ENCODE peak calls at places on chromosome 19, in nine cellular contexts. C is brain microvascular endothelial cell; W is hepatic stellate cell; Z is NCI-H1694 treated with DMSO at 0.1 percent for 48 hours; V is mesothelial cell of epicardium; Y is activated naive CD4-positive, alpha-beta T cell; M is tibial artery; H is breast epithelium; U is activated CD4-positive, CD25-positive, alpha-beta regulatory T cell treated with anti-CD3 and anti-CD28 coated beads, Interleukin-2, amount 50 U/mL, for 16 hours. A is an unnamed sample.

GRCh38 chr19:1445185-1445931 is 4.6 kb upstream of the APC2 start:
- DNase-seq in C (peak), W (peak), Z (peak), V (peak), Y (peak), M (peak), H (no peak), U (peak), A (peak)

GRCh38 chr19:18496167-18496979 is 25.5 kb downstream of the ELL start:
- DNase-seq in C (peak), W (peak), Z (no peak), V (no peak), Y (no peak), M (no peak), H (no peak), U (no peak), A (peak)

GRCh38 chr19:27962260-27962659 is 1250.7 kb downstream of the UQCRFS1 start:
- DNase-seq in C (peak), W (no peak), Z (no peak), V (no peak), Y (no peak), M (no peak), H (no peak), U (no peak), A (no peak)

GRCh38 chr19:53874384-53874995 is 6.8 kb downstream of the MYADM start:
- DNase-seq in C (no peak), W (no peak), Z (no peak), V (no peak), Y (no peak), M (no peak), H (no peak), U (no peak), A (no peak)

GRCh38 chr19:27794444-27795042 is 1418.4 kb downstream of the UQCRFS1 start:
- DNase-seq in C (peak), W (peak), Z (no peak), V (no peak), Y (no peak), M (no peak), H (no peak), U (no peak), A (peak)

GRCh38 chr19:13122275-13122878 is 4.3 kb downstream of the NACC1 start:
- DNase-seq in C (peak), W (no peak), Z (no peak), V (no peak), Y (no peak), M (no peak), H (no peak), U (no peak), A (no peak)

GRCh38 chr19:16778796-16779411 is 50.3 kb upstream of the SIN3B start:
- DNase-seq in C (peak), W (peak), Z (no peak), V (no peak), Y (no peak), M (peak), H (no peak), U (peak), A (peak)

GRCh38 chr19:12703056-12703455 is 6.6 kb upstream of the FBXW9 start:
- DNase-seq in C (no peak), W (peak), Z (peak), V (no peak), Y (no peak), M (no peak), H (no peak), U (no peak), A (peak)

GRCh38 chr19:35841961-35842595 is 10.2 kb downstream of the NPHS1 start:
- DNase-seq in C (no peak), W (no peak), Z (no peak), V (no peak), Y (no peak), M (no peak), H (no peak), U (no peak), A (no peak)

GRCh38 chr19:40322271-40322610 is 26.0 kb downstream of the C19orf47 start:
- DNase-seq in C (peak), W (peak), Z (no peak), V (no peak), Y (no peak), M (no peak), H (no peak), U (no peak), A (no peak)

GRCh38 chr19:6378498-6378897 is 2.8 kb upstream of the PSPN start:
- DNase-seq in C (no peak), W (no peak), Z (no peak), V (no peak), Y (no peak), M (no peak), H (no peak), U (no peak), A (no peak)

GRCh38 chr19:11096210-11096841 is 7.1 kb downstream of the LDLR start:
- DNase-seq in C (peak), W (no peak), Z (no peak), V (no peak), Y (no peak), M (peak), H (no peak), U (no peak), A (peak)

GRCh38 chr19:6876790-6877189 is 10.6 kb upstream of the ADGRE1 start:
- DNase-seq in C (no peak), W (no peak), Z (no peak), V (no peak), Y (no peak), M (no peak), H (no peak), U (no peak), A (no peak)

GRCh38 chr19:10419646-10420443 is 493 bp upstream of the PDE4A start:
- DNase-seq in C (peak), W (peak), Z (peak), V (peak), Y (no peak), M (no peak), H (no peak), U (no peak), A (peak)

GRCh38 chr19:2765376-2765775 is 17.7 kb downstream of the SGTA start:
- DNase-seq in C (no peak), W (no peak), Z (no peak), V (no peak), Y (no peak), M (no peak), H (no peak), U (no peak), A (no peak)

GRCh38 chr19:43692882-43693281 is 22.9 kb upstream of the PLAUR start:
- DNase-seq in C (no peak), W (no peak), Z (no peak), V (no peak), Y (no peak), M (no peak), H (no peak), U (no peak), A (no peak)

GRCh38 chr19:7527516-7528191 is 5.2 kb downstream of the MCOLN1 start:
- DNase-seq in C (no peak), W (no peak), Z (no peak), V (no peak), Y (no peak), M (peak), H (no peak), U (no peak), A (no peak)

GRCh38 chr19:55257461-55258411 is 1.1 kb downstream of the PPP6R1 start:
- DNase-seq in C (peak), W (peak), Z (no peak), V (peak), Y (no peak), M (no peak), H (no peak), U (no peak), A (peak)

GRCh38 chr19:58558066-58558622 is at the start of gene UBE2M:
- DNase-seq in C (no peak), W (no peak), Z (no peak), V (no peak), Y (no peak), M (peak), H (no peak), U (no peak), A (no peak)

GRCh38 chr19:19280561-19280960 is 7.5 kb upstream of the TM6SF2 start:
- DNase-seq in C (no peak), W (no peak), Z (peak), V (no peak), Y (no peak), M (no peak), H (no peak), U (no peak), A (peak)

GRCh38 chr19:33487901-33488817 is 33.4 kb downstream of the PEPD start:
- DNase-seq in C (no peak), W (no peak), Z (no peak), V (no peak), Y (no peak), M (no peak), H (no peak), U (no peak), A (no peak)

GRCh38 chr19:54154603-54155345 is 4.7 kb downstream of the LENG1 start:
- DNase-seq in C (no peak), W (peak), Z (no peak), V (no peak), Y (peak), M (no peak), H (no peak), U (no peak), A (peak)

GRCh38 chr19:46745521-46746280 is at the start of gene FKRP:
- DNase-seq in C (no peak), W (peak), Z (no peak), V (no peak), Y (no peak), M (no peak), H (no peak), U (no peak), A (peak)

GRCh38 chr19:39167461-39168257 is 29.1 kb upstream of the NCCRP1 start:
- DNase-seq in C (no peak), W (no peak), Z (no peak), V (no peak), Y (no peak), M (no peak), H (peak), U (no peak), A (no peak)

GRCh38 chr19:40688294-40688693 is 2.2 kb downstream of the NUMBL start:
- DNase-seq in C (no peak), W (no peak), Z (no peak), V (no peak), Y (no peak), M (no peak), H (no peak), U (no peak), A (no peak)

GRCh38 chr19:43667524-43668405 is 2.2 kb downstream of the PLAUR start:
- DNase-seq in C (no peak), W (peak), Z (peak), V (no peak), Y (no peak), M (peak), H (no peak), U (no peak), A (no peak)

GRCh38 chr19:45815501-45816216 is 551 bp upstream of the RSPH6A start:
- DNase-seq in C (no peak), W (no peak), Z (no peak), V (peak), Y (no peak), M (no peak), H (no peak), U (no peak), A (no peak)

GRCh38 chr19:4403005-4403761 is 743 bp downstream of the CHAF1A start:
- DNase-seq in C (no peak), W (no peak), Z (no peak), V (no peak), Y (no peak), M (no peak), H (no peak), U (no peak), A (no peak)

GRCh38 chr19:2663920-2664571 is 38.4 kb downstream of the GNG7 start:
- DNase-seq in C (no peak), W (no peak), Z (no peak), V (no peak), Y (no peak), M (no peak), H (no peak), U (no peak), A (no peak)

GRCh38 chr19:55027472-55028337 is 10.4 kb downstream of the GP6 start:
- DNase-seq in C (no peak), W (no peak), Z (no peak), V (no peak), Y (no peak), M (no peak), H (no peak), U (no peak), A (no peak)

GRCh38 chr19:15195987-15196682 is 4.7 kb downstream of the NOTCH3 start:
- DNase-seq in C (peak), W (peak), Z (no peak), V (peak), Y (no peak), M (no peak), H (peak), U (no peak), A (peak)

GRCh38 chr19:52910648-52911047 is 12.6 kb downstream of the ZNF888 start:
- DNase-seq in C (no peak), W (no peak), Z (no peak), V (no peak), Y (no peak), M (no peak), H (no peak), U (no peak), A (no peak)

GRCh38 chr19:57465680-57466381 is 8.9 kb upstream of the VN1R1 start:
- DNase-seq in C (no peak), W (no peak), Z (no peak), V (no peak), Y (no peak), M (no peak), H (no peak), U (no peak), A (no peak)

GRCh38 chr19:14004619-14005380 is 1.3 kb downstream of the RFX1 start:
- DNase-seq in C (no peak), W (no peak), Z (no peak), V (no peak), Y (no peak), M (peak), H (peak), U (no peak), A (peak)

GRCh38 chr19:39833160-39833463 is 850 bp downstream of the DYRK1B start:
- DNase-seq in C (no peak), W (no peak), Z (no peak), V (no peak), Y (no peak), M (no peak), H (no peak), U (no peak), A (no peak)

GRCh38 chr19:47176071-47176626 is 45.5 kb downstream of the SAE1 start:
- DNase-seq in C (peak), W (peak), Z (no peak), V (no peak), Y (no peak), M (no peak), H (no peak), U (no peak), A (peak)

GRCh38 chr19:5926641-5927438 is 12.8 kb downstream of the CAPS start:
- DNase-seq in C (peak), W (peak), Z (no peak), V (no peak), Y (no peak), M (peak), H (peak), U (no peak), A (peak)